ENCODE peak calls at places on chromosomes 13 and 19, in eight cellular contexts. P, B, G, T, Z, R, V and Y are unnamed samples.

GRCh38 chr13:103694033-103694432 is 627.8 kb upstream of the SLC10A2 start:
- DNase-seq in P (no peak), B (no peak), G (no peak), R (no peak), V (no peak), T (no peak), Z (peak), Y (no peak)

GRCh38 chr19:6216996-6217751 is 62.6 kb downstream of the MLLT1 start:
- DNase-seq in Z (peak), V (peak), T (peak), P (no peak), G (no peak), R (peak), B (no peak), Y (no peak)

GRCh38 chr19:29385191-29385795 is 140.5 kb upstream of the VSTM2B start:
- DNase-seq in Z (no peak), B (no peak), G (no peak), R (no peak), P (peak), T (no peak), V (no peak), Y (peak)

GRCh38 chr13:60311527-60311926 is 85.5 kb upstream of the TDRD3 start:
- DNase-seq in B (no peak), T (no peak), Z (no peak), V (no peak), G (no peak), P (no peak), R (no peak), Y (no peak)

GRCh38 chr19:7792286-7792685 is 29.2 kb downstream of the CLEC4M start:
- DNase-seq in T (no peak), G (no peak), V (no peak), P (no peak), R (no peak), B (no peak), Z (no peak), Y (no peak)

GRCh38 chr13:37656247-37656940 is 57.8 kb upstream of the POSTN start:
- DNase-seq in Z (no peak), G (no peak), R (no peak), T (no peak), V (no peak), P (no peak), B (no peak), Y (no peak)

GRCh38 chr13:76939215-76939614 is 9.1 kb upstream of the ACOD1 start:
- DNase-seq in R (no peak), P (no peak), T (no peak), B (no peak), Z (no peak), G (no peak), V (no peak), Y (no peak)

GRCh38 chr19:51258761-51259160 is 7.9 kb downstream of the SIGLECL1 start:
- DNase-seq in V (no peak), P (no peak), R (no peak), T (no peak), B (no peak), Z (no peak), G (no peak), Y (no peak)

DNA sequence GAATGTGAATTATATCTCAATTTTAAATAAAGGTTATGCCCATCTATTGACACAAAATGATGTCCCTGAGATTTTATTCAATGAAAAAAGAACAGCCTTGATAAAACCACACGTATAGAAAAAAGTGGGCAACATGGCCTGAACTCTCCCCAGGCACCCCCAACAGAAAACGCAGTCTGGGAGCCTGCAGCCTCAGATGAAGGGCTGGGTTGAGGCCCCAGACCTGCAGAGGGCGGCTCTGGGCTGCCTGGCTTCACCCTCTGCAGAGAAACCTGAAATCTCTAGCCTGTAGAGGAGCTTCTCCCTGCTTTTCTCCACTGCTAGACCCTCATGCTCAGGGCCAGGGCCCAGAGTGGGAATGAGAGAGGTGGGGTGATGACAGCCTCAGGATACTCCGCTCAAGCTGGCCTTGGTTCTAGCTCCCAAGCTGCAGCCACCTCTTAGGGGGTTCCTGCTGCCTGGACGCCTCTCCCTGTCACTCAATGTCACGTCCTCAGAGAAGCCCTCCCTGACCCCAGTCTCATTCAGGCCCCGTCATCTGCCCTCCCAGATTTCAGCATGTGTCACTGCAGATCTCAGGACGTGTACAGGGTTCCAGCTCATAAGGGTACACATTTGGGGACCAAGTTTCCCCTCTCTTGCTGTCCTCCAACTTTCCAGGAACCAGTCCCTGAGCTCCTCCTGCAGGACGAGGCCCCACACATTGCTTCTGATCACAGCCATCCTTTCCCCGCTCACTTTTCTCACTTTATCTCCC is 1.8 kb downstream of the MBD3 start:
- DNase-seq in V (no peak), T (no peak), B (peak), G (no peak), Z (no peak), P (no peak), R (peak), Y (no peak)
- H3K27ac ChIP-seq in V (no peak), T (no peak), B (peak), G (peak), Z (no peak), P (peak), R (peak), Y (no peak)

DNA sequence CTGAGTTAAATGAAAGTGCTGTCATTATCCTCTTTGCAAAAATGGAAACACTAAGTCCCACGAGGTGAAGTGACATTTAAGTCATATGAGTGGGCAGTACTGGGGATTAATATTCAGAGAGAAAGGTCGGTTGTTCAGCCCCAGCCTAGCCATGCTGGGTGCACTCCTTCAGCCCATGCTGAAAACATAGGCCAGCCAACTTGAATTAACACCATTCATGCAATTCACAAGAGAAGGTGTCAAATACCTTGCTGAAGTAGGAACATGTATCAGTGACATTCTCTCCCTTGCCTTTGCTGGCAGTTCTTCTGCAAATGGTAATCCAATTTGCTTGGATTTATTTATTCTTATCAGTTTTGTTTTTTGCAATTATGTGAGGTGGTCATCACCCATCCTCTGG is 256.3 kb downstream of the DNAJC15 start:
- DNase-seq in T (no peak), V (no peak), R (no peak), Z (no peak), B (no peak), P (no peak), G (no peak), Y (no peak)
- H3K27ac ChIP-seq in T (no peak), V (no peak), R (no peak), Z (no peak), B (no peak), P (no peak), G (no peak), Y (no peak)

GRCh38 chr19:1069009-1069779 is 2.2 kb downstream of the ARHGAP45 start:
- DNase-seq in B (no peak), V (no peak), G (peak), R (no peak), Z (no peak), P (peak), T (peak), Y (no peak)

GRCh38 chr19:1067341-1068103 is 555 bp downstream of the ARHGAP45 start:
- DNase-seq in V (no peak), Z (no peak), B (peak), T (no peak), P (peak), G (peak), R (no peak), Y (no peak)

GRCh38 chr19:1066251-1066747 is 668 bp upstream of the ARHGAP45 start:
- DNase-seq in V (no peak), Z (no peak), B (no peak), R (peak), T (no peak), G (no peak), P (peak), Y (no peak)

GRCh38 chr19:1066748-1067340 is at the start of gene ARHGAP45:
- DNase-seq in R (peak), T (no peak), Z (no peak), V (no peak), B (peak), P (peak), G (peak), Y (no peak)

DNA sequence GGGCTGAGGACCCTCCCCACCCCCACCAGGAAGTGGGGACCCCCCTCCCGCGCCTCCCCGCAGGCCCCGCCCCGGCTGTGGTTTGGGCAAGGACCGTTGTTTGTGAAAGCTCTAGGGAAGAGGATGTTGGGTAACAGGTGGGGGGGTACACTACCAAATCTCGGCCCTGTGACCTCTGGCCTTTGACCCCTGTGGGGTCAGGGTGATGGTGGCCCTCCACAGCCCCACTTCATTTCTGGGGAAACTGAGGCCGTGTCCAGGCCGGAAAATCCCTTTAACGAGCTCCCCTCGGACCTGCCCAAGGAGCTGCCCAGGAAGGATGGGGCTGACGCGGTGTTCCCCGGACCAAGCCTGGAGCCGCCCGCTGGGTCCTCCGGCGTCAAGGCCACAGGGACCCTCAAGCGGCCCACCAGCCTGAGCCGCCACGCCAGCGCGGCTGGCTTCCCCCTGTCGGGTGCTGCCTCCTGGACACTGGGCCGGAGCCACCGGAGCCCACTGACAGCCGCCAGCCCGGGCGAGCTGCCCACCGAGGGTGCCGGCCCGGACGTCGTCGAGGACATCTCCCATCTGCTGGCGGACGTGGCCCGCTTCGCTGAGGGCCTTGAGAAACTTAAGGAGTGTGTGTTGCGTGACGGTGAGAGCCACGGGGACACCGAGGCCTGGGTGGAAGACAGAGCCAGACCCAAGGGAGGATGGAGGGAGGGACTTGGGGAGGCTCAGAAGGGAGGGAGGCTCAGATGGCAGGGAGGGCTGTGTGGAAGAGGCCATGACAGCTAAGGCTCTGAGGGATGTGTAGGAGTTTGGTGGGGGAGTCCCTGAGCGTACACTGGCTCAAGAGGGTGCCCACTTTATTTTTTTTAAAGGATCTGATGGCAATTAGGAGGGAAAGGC is 1.4 kb downstream of the ARHGAP45 start:
- DNase-seq in Z (no peak), T (peak), P (peak), V (no peak), R (no peak), B (no peak), G (peak), Y (no peak)
- H3K27ac ChIP-seq in Z (no peak), T (no peak), P (peak), V (no peak), R (no peak), B (peak), G (peak), Y (peak)

GRCh38 chr19:58044886-58045285 is 11.1 kb downstream of the ZSCAN1 start:
- DNase-seq in V (no peak), B (no peak), T (no peak), G (no peak), P (no peak), R (no peak), Z (no peak), Y (no peak)

GRCh38 chr19:58040751-58041525 is 7.1 kb downstream of the ZSCAN1 start:
- DNase-seq in Z (no peak), T (no peak), V (no peak), B (no peak), G (no peak), R (no peak), P (no peak), Y (no peak)

GRCh38 chr19:58045411-58046050 is 11.7 kb downstream of the ZSCAN1 start:
- DNase-seq in R (no peak), G (no peak), T (no peak), B (no peak), V (no peak), Z (no peak), P (no peak), Y (no peak)

GRCh38 chr19:58044391-58044790 is 10.6 kb downstream of the ZSCAN1 start:
- DNase-seq in T (no peak), R (no peak), P (no peak), B (no peak), G (no peak), Z (no peak), V (no peak), Y (no peak)

GRCh38 chr19:58042709-58043340 is 9.0 kb downstream of the ZSCAN1 start:
- DNase-seq in B (no peak), T (no peak), P (no peak), Z (no peak), R (no peak), V (no peak), G (no peak), Y (no peak)
- H3K27ac ChIP-seq in B (no peak), T (no peak), P (no peak), Z (no peak), R (no peak), V (no peak), G (no peak), Y (no peak)

DNA sequence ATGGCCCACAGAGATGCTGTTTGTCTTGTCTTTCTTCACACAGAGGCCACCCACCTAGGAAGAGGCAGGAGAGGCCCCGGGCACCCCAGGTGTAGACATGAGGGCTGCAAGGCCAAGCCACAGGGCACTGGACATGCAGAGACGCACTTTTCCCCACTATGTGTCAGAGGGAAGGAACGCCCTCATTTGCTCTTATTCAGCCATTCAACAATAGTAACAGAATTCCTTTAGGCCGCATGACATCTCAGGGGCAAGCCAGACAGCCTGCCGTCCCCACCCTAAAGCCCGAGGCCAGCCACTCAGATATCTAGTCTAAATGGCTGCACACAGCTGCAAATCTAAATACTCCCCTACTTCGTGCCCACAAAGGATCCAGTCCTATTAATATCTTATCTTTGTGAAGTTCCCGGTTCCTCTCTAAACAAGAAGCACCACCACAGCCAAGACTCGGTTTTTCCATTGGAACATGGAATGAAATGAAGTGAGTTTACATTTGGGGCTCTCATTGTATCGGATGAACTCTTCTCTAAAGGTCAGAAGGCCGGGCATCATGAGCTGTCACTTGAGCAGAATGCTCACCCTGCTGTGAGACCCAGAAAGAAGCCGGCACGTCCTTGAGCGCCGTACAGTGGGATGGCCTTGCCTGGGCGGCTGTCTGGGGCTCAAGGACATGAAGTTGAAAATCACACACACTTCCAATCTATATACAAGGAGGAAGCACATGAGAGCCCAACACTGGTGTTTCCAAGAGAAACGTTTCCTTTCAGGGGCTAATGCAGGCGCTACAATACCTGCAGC is 19.7 kb downstream of the COL4A1 start:
- DNase-seq in P (no peak), B (no peak), Z (no peak), R (no peak), G (no peak), V (no peak), T (no peak), Y (no peak)
- H3K27ac ChIP-seq in P (no peak), B (no peak), Z (no peak), R (no peak), G (no peak), V (peak), T (peak), Y (no peak)